ENCODE peak calls at places on chromosomes 6 and 20, in ten cellular contexts. R, C, T, H, U, B, D, G, L and W are unnamed samples.

GRCh38 chr20:51434556-51435256 is 107.8 kb downstream of the NFATC2 start:
- DNase-seq in D (peak), C (no peak), B (no peak), G (no peak), T (no peak), U (peak), L (no peak), R (no peak), H (no peak), W (peak)

GRCh38 chr6:41073968-41074691 is 1.4 kb downstream of the NFYA start:
- DNase-seq in R (no peak), B (no peak), G (no peak), T (no peak), U (peak), D (peak), L (no peak), C (no peak), H (no peak), W (no peak)

GRCh38 chr6:82841309-82841708 is 224.3 kb downstream of the UBE3D start:
- DNase-seq in U (no peak), G (no peak), R (no peak), B (no peak), T (no peak), C (no peak), D (no peak), H (no peak), L (no peak), W (no peak)

GRCh38 chr6:41713161-41713649 is 22.2 kb downstream of the TFEB start:
- DNase-seq in C (peak), B (no peak), R (peak), D (peak), L (peak), U (peak), T (peak), H (no peak), G (no peak), W (no peak)

GRCh38 chr6:147759088-147759487 is 250.6 kb downstream of the SAMD5 start:
- DNase-seq in L (no peak), H (no peak), T (no peak), U (peak), R (no peak), G (no peak), B (no peak), C (no peak), D (peak), W (peak)

GRCh38 chr6:83417880-83418663 is 12.8 kb downstream of the ME1 start:
- DNase-seq in R (no peak), C (no peak), G (no peak), D (peak), U (peak), L (no peak), H (no peak), B (no peak), T (no peak), W (peak)

GRCh38 chr6:133590814-133591213 is 298.1 kb upstream of the TCF21 start:
- DNase-seq in L (no peak), R (no peak), G (no peak), U (peak), T (no peak), B (no peak), D (peak), H (no peak), C (no peak), W (no peak)

GRCh38 chr6:119348308-119349040 is 1.1 kb downstream of the MAN1A1 start:
- DNase-seq in B (peak), T (peak), C (peak), G (peak), U (peak), D (peak), H (peak), L (peak), R (peak), W (no peak)

GRCh38 chr6:97656706-97657350 is 373.8 kb upstream of the MMS22L start:
- DNase-seq in U (no peak), B (no peak), G (no peak), L (no peak), H (no peak), D (no peak), R (no peak), T (no peak), C (no peak), W (no peak)

GRCh38 chr6:96520039-96520850 is 1.4 kb upstream of the UFL1 start:
- DNase-seq in C (peak), B (no peak), U (peak), L (no peak), G (no peak), R (no peak), T (no peak), D (peak), H (peak), W (no peak)

GRCh38 chr6:66538548-66539135 is 831.6 kb upstream of the EYS start:
- DNase-seq in D (peak), L (no peak), R (no peak), U (no peak), G (no peak), B (no peak), H (no peak), T (no peak), C (no peak), W (no peak)

GRCh38 chr6:135323979-135324378 is 142.9 kb downstream of the MYB start:
- DNase-seq in R (no peak), H (no peak), G (no peak), T (no peak), D (no peak), L (no peak), U (no peak), B (no peak), C (no peak), W (no peak)

GRCh38 chr6:4848382-4849068 is 72.3 kb downstream of the CDYL start:
- DNase-seq in L (no peak), D (no peak), C (no peak), B (no peak), T (no peak), H (no peak), G (no peak), R (no peak), U (no peak), W (no peak)

GRCh38 chr6:143555071-143555492 is 43.6 kb upstream of the FUCA2 start:
- DNase-seq in H (no peak), D (no peak), R (no peak), G (no peak), C (no peak), U (no peak), L (no peak), T (no peak), B (no peak), W (no peak)

GRCh38 chr6:108658174-108658573 is 97.5 kb downstream of the FOXO3 start:
- DNase-seq in B (no peak), D (no peak), R (no peak), T (no peak), C (no peak), U (no peak), G (no peak), L (no peak), H (no peak), W (no peak)

GRCh38 chr6:40482532-40482931 is 104.6 kb downstream of the LRFN2 start:
- DNase-seq in C (no peak), H (no peak), U (no peak), T (no peak), B (no peak), D (peak), L (no peak), R (no peak), G (no peak), W (no peak)

GRCh38 chr6:168956884-168957730 is 296.5 kb downstream of the THBS2 start:
- DNase-seq in R (peak), L (peak), T (no peak), C (peak), B (peak), U (peak), H (peak), G (no peak), D (peak), W (peak)

GRCh38 chr20:63560856-63561609 is 7.1 kb downstream of the FNDC11 start:
- DNase-seq in G (no peak), C (no peak), L (no peak), T (no peak), U (no peak), D (no peak), B (no peak), R (peak), H (no peak), W (no peak)

DNA sequence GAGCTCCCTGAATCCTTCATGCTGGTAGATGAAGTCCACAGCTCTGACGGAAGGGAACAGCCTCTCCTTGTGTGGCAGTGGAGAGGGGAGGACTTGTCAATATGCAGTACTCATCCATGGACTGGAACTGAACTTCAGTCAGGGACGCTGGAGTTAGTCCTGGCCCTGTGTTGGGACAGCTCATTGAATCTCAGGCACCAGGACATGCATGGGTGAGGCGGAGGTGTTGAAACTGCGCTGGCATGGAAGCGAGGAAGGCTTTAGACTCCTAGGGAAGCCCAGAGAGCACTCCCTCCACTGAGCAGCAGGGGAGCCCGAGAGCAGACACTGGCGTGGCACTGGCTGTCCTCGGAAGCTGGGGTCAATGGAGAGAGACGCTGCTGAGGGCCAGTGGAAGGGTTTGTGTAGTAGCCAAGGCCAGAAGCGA is 161.3 kb upstream of the GGTLC1 start:
- DNase-seq in U (no peak), B (peak), L (no peak), T (no peak), D (no peak), R (no peak), H (no peak), C (peak), G (no peak), W (no peak)
- TF ChIP-seq CTCF in U (peak), B (peak), L (no peak), T (peak), D (peak), R (no peak), H (peak), C (peak), G (no peak), W (peak)

DNA sequence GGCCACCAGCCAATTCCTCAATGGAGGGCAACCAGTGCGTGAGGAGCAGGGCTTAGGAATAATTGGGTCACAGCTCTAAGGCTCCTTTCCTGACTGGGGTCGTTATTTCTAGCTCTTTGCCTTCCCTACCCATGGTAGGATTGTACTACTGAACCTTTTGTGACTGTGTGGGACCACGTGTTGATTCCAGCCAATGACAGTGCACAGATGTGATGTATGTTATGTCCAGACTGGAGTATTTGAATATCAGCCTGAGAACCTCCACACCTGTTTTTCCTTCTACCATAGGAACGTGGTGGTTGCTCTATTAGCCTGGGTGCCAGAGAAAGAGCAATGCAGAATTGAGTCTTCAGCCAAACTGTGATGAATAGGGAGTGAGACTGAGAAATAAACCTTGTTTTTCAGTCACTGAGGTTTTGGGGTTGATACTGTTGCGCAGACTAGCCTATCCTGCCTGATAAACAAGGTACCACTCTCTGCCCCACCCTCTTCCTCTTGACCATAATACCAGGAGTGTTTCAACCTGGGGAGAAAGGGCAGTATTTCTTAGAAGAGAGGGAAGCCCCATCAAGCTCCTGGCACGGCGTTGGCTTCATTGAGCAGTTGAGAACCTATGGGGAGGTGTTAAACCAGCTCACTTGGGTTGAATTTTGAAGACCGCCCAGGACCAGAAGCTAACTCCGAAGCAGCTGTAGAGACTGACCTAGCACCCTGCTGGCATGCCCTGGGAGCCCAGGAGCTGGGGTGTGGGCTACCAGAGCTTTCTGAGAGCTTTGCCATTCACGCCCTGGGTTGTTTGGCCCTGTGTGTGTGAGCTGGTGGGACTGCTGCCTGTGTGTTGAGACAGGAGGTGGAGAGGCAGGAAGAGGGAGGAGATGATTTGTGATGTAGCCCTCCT is 105.5 kb upstream of the BACH2 start:
- DNase-seq in U (peak), L (no peak), R (no peak), T (no peak), C (no peak), G (no peak), B (no peak), H (no peak), D (no peak), W (no peak)
- TF ChIP-seq CTCF in U (no peak), L (no peak), R (no peak), T (no peak), C (no peak), G (no peak), B (no peak), H (no peak), D (no peak), W (no peak)

DNA sequence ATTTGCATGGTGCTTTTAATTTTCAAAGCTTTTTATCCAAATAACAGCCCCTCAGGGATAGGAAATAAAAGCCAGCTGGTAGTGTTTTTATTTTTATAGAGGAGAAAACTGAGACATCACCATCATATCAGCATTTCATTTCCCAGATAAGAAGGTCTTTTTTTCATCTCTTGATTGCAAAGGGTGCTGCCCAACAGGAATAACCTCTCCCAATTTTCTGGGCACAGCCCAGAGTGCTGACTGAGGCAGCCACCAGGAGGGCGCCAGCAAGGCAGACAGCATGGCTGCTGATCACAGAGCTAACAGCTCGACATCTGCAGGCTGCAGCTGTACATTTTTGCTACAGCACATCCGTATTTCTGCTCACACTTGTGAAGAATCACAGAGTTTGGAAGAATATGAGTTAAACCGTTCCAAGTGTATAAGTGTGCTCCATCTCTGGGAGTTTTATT is 85.7 kb upstream of the C20orf144 start:
- DNase-seq in C (no peak), G (no peak), U (peak), H (no peak), B (no peak), R (no peak), T (no peak), D (peak), L (no peak), W (no peak)
- TF ChIP-seq CTCF in C (no peak), G (no peak), U (no peak), H (no peak), B (no peak), R (no peak), T (no peak), D (no peak), L (no peak), W (no peak)

DNA sequence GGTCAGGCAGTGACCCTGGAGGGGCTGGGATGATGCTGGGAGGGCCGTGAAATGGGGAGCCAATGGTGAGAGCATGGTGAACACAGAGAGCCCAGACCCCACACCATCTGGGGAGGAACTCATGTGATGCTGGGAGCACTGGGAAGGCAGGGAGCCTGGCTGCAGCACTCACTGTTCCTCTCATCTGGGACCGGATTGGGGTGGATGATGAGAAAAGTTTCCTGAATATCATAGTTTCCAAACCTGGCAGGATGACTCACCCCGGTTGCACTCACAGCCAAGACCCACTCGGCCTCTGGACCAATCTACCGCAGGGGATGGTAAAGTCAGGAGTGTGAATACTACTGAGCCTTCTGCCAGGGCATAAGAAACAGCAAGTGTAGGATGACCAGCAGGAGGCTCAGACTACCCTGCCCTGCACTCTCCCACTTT is 21.8 kb downstream of the ULBP1 start:
- DNase-seq in D (peak), R (no peak), L (no peak), U (no peak), T (no peak), H (no peak), G (peak), C (no peak), B (no peak), W (no peak)
- TF ChIP-seq CTCF in D (no peak), R (no peak), L (no peak), U (no peak), T (no peak), H (no peak), G (no peak), C (no peak), B (no peak), W (no peak)